ENCODE peak calls at places on chromosomes 7 and 10, in five cellular contexts. V is astrocyte; M is Daoy; B is BJ; D is CD4-positive, alpha-beta memory T cell. Y is an unnamed sample.

GRCh38 chr10:42593284-42593683 is 45.1 kb downstream of the ZNF33B start:
- DNase-seq in M (no peak), B (no peak), V (peak; percentile 10), D (no peak), Y (no peak)

GRCh38 chr7:88546808-88547207 is 212.7 kb upstream of the ZNF804B start:
- DNase-seq in D (no peak), V (no peak), B (no peak), M (peak; percentile 4), Y (peak; percentile 22)

GRCh38 chr7:100602889-100603696 is 930 bp downstream of the PCOLCE start:
- DNase-seq in D (no peak), V (peak; percentile 76), B (peak; percentile 44), M (peak; percentile 93), Y (peak; percentile 87)

GRCh38 chr7:22920664-22921063 is 93.3 kb downstream of the HYCC1 start:
- DNase-seq in D (no peak), V (no peak), M (peak; percentile 29), B (no peak), Y (no peak)

GRCh38 chr10:48247680-48248079 is 26.8 kb downstream of the FRMPD2 start:
- DNase-seq in V (peak; percentile 20), M (no peak), D (no peak), B (peak; percentile 10), Y (peak; percentile 57)

GRCh38 chr10:77101416-77101815 is 536.2 kb downstream of the KCNMA1 start:
- DNase-seq in V (no peak), M (no peak), B (no peak), D (no peak), Y (no peak)

GRCh38 chr10:124168991-124169826 is 75.8 kb upstream of the CHST15 start:
- DNase-seq in D (no peak), V (no peak), B (no peak), M (no peak), Y (no peak)

GRCh38 chr10:6346621-6347020 is 143.9 kb downstream of the PFKFB3 start:
- DNase-seq in D (no peak), V (no peak), M (no peak), B (no peak), Y (peak; percentile 28)

GRCh38 chr10:84311596-84311995 is 16.8 kb upstream of the CCSER2 start:
- DNase-seq in M (no peak), V (no peak), D (no peak), B (no peak), Y (no peak)

GRCh38 chr10:38127812-38128211 is 33.7 kb downstream of the ZNF37A start:
- DNase-seq in B (no peak), D (no peak), M (no peak), V (no peak), Y (no peak)

GRCh38 chr7:143979359-143979758 is 20.8 kb upstream of the OR6B1 start:
- DNase-seq in M (peak; percentile 62), V (peak; percentile 72), B (peak; percentile 35), D (no peak), Y (peak; percentile 85)

GRCh38 chr10:104274762-104275721 is 6.1 kb downstream of the GSTO2 start:
- DNase-seq in V (no peak), M (peak; percentile 33), B (no peak), D (peak; percentile 43), Y (no peak)

GRCh38 chr7:100682228-100682741 is 8.7 kb downstream of the GNB2 start:
- DNase-seq in D (no peak), B (no peak), M (peak; percentile 77), V (peak; percentile 35), Y (peak; percentile 72)

GRCh38 chr10:60524541-60524940 is 134.9 kb upstream of the ANK3 start:
- DNase-seq in B (peak; percentile 14), V (peak; percentile 95), M (peak; percentile 63), D (no peak), Y (peak; percentile 76)

GRCh38 chr10:77030915-77031425 is 606.6 kb downstream of the KCNMA1 start:
- DNase-seq in V (no peak), B (no peak), M (no peak), D (no peak), Y (no peak)

GRCh38 chr10:132947843-132948242 is 5.5 kb upstream of the CFAP46 start:
- DNase-seq in D (no peak), B (no peak), M (no peak), V (no peak), Y (no peak)

GRCh38 chr10:78572565-78572964 is 496.2 kb upstream of the ZMIZ1 start:
- DNase-seq in D (no peak), V (peak; percentile 40), B (no peak), M (no peak), Y (no peak)

GRCh38 chr7:5429253-5429856 is 5.7 kb upstream of the TNRC18 start:
- DNase-seq in M (no peak), V (peak; percentile 50), D (peak; percentile 10), B (no peak), Y (peak; percentile 53)

GRCh38 chr10:104300736-104301292 is 31.8 kb downstream of the GSTO2 start:
- DNase-seq in B (peak; percentile 94), M (peak; percentile 91), D (no peak), V (peak; percentile 99), Y (peak; percentile 98)

GRCh38 chr10:112628951-112629604 is 182.1 kb downstream of the VTI1A start:
- DNase-seq in M (no peak), D (no peak), V (no peak), B (no peak), Y (no peak)

GRCh38 chr10:88986549-88987242 is 3.9 kb upstream of the FAS start:
- DNase-seq in D (no peak), V (no peak), B (no peak), M (peak; percentile 10), Y (peak; percentile 34)

GRCh38 chr10:93380043-93380565 is 102.0 kb downstream of the MYOF start:
- DNase-seq in B (no peak), D (no peak), M (no peak), V (no peak), Y (no peak)

GRCh38 chr7:132882714-132883428 is 199.0 kb downstream of the CHCHD3 start:
- DNase-seq in B (no peak), M (no peak), D (no peak), V (no peak), Y (no peak)

GRCh38 chr10:132438091-132439024 is 41.4 kb downstream of the PWWP2B start:
- DNase-seq in B (no peak), V (no peak), M (no peak), D (no peak), Y (no peak)

GRCh38 chr10:62109532-62110293 is 158.9 kb downstream of the RTKN2 start:
- DNase-seq in B (no peak), M (no peak), D (no peak), V (no peak), Y (no peak)

GRCh38 chr10:71092812-71093391 is 119.5 kb upstream of the UNC5B start:
- DNase-seq in D (no peak), M (no peak), V (no peak), B (no peak), Y (no peak)

GRCh38 chr7:134330990-134331389 is 14.3 kb upstream of the SLC35B4 start:
- DNase-seq in V (no peak), D (no peak), M (no peak), B (no peak), Y (no peak)

GRCh38 chr7:132417037-132417906 is 159.0 kb downstream of the PLXNA4 start:
- DNase-seq in M (no peak), V (peak; percentile 67), D (no peak), B (no peak), Y (no peak)

GRCh38 chr10:133489816-133490588 is 36.3 kb downstream of the SCART1 start:
- DNase-seq in D (no peak), B (no peak), M (no peak), V (no peak), Y (no peak)

GRCh38 chr10:481636-482035 is 207.8 kb downstream of the DIP2C start:
- DNase-seq in D (no peak), V (no peak), B (no peak), M (no peak), Y (no peak)

Y was measured in M059J.